ENCODE peak calls at places on chromosomes 4 and X, in six cellular contexts. N, B, W, Q, A and P are unnamed samples.

GRCh38 chr4:23001478-23001877 is 308.7 kb downstream of the GBA3 start:
- DNase-seq in N (no peak), B (no peak), A (no peak), Q (no peak), W (no peak), P (no peak)

GRCh38 chr4:75345436-75345835 is 168.8 kb downstream of the RCHY1 start:
- DNase-seq in W (no peak), Q (no peak), A (no peak), N (no peak), B (no peak), P (no peak)

GRCh38 chr4:1705732-1706131 is 6.4 kb downstream of the SLBP start:
- DNase-seq in Q (no peak), B (no peak), W (no peak), A (no peak), N (no peak), P (no peak)

GRCh38 chrX:357693-358471 is 28.8 kb downstream of the PPP2R3B start:
- DNase-seq in W (peak), A (peak), B (no peak), Q (no peak), N (no peak), P (no peak)

GRCh38 chr4:84470204-84470785 is 28.8 kb downstream of the NKX6-1 start:
- DNase-seq in Q (no peak), B (no peak), N (peak), W (no peak), A (peak), P (no peak)

GRCh38 chrX:114268643-114269042 is 315.2 kb upstream of the HTR2C start:
- DNase-seq in Q (no peak), N (no peak), A (no peak), B (no peak), W (no peak), P (no peak)

GRCh38 chrX:127552571-127552970 is 499.6 kb downstream of the ACTRT1 start:
- DNase-seq in B (no peak), N (no peak), Q (no peak), W (no peak), A (no peak), P (no peak)

GRCh38 chr4:74005528-74005927 is 7.1 kb upstream of the CXCL5 start:
- DNase-seq in A (peak), Q (no peak), W (peak), N (peak), B (no peak), P (no peak)

GRCh38 chrX:64842492-64842891 is 133.8 kb downstream of the ZC4H2 start:
- DNase-seq in B (no peak), A (no peak), Q (no peak), W (no peak), N (no peak), P (no peak)

GRCh38 chrX:128057421-128057820 is 5.2 kb upstream of the ACTRT1 start:
- DNase-seq in A (no peak), B (no peak), N (no peak), Q (no peak), W (peak), P (no peak)

GRCh38 chr4:118736867-118737266 is 51.7 kb downstream of the METTL14 start:
- DNase-seq in A (no peak), B (no peak), Q (no peak), W (no peak), N (no peak), P (no peak)

GRCh38 chr4:126628933-126629332 is 1003.8 kb upstream of the INTU start:
- DNase-seq in A (no peak), N (no peak), Q (no peak), W (no peak), B (no peak), P (no peak)

GRCh38 chr4:70979445-70980008 is 13.9 kb upstream of the DCK start:
- DNase-seq in B (no peak), W (no peak), N (no peak), A (no peak), Q (no peak), P (no peak)

GRCh38 chrX:13013353-13014110 is 30.9 kb downstream of the FAM9C start:
- DNase-seq in W (no peak), B (peak), N (no peak), A (no peak), Q (no peak), P (peak)

GRCh38 chr4:142959156-142959555 is 113.1 kb upstream of the INPP4B start:
- DNase-seq in N (peak), W (no peak), A (no peak), B (no peak), Q (no peak), P (no peak)

GRCh38 chrX:102720237-102721168 is at the start of gene GPRASP3:
- DNase-seq in B (peak), W (peak), A (peak), N (peak), Q (peak), P (peak)

GRCh38 chr4:1474126-1475090 is 68.2 kb upstream of the NKX1-1 start:
- DNase-seq in B (no peak), A (no peak), Q (no peak), W (no peak), N (no peak), P (no peak)

GRCh38 chrX:41381685-41382084 is 47.7 kb downstream of the DDX3X start:
- DNase-seq in W (peak), A (peak), Q (no peak), N (peak), B (no peak), P (no peak)

GRCh38 chr4:150001815-150002214 is 76.4 kb upstream of the DCLK2 start:
- DNase-seq in N (no peak), B (no peak), A (peak), Q (no peak), W (peak), P (no peak)

GRCh38 chr4:126977306-126977705 is 655.5 kb upstream of the INTU start:
- DNase-seq in Q (no peak), B (no peak), N (no peak), W (no peak), A (no peak), P (no peak)